ENCODE peak calls at places on chromosomes 12 and 14, in six cellular contexts. T is NCI-H1105 treated with DMSO at 0.1 percent for 48 hours; K is posterior vena cava; I is activated T-cell treated with anti-CD3 and anti-CD28 coated beads, Interleukin-2, amount 50 U/mL, for 48 hours; V is ureter; Y is CD8-positive, alpha-beta T cell. F is an unnamed sample.

GRCh38 chr12:81085832-81086231 is 8.0 kb downstream of the ACSS3 start:
- DNase-seq in T (no peak), K (no peak), I (no peak), Y (no peak), V (no peak), F (no peak)

GRCh38 chr12:122022393-122023338 is 982 bp downstream of the BCL7A start:
- DNase-seq in I (peak), K (no peak), V (no peak), T (peak), Y (no peak), F (peak)

GRCh38 chr12:43964966-43965365 is 129.1 kb downstream of the TMEM117 start:
- DNase-seq in V (no peak), I (no peak), Y (no peak), K (no peak), T (no peak), F (no peak)

GRCh38 chr12:70317781-70318180 is 48.3 kb upstream of the KCNMB4 start:
- DNase-seq in I (no peak), K (no peak), Y (no peak), T (no peak), V (no peak), F (no peak)

GRCh38 chr12:122276242-122276641 is 9.9 kb upstream of the VPS33A start:
- DNase-seq in T (no peak), V (no peak), Y (no peak), I (no peak), K (no peak), F (no peak)

GRCh38 chr14:67987596-67987995 is 168.0 kb downstream of the RAD51B start:
- DNase-seq in V (no peak), K (no peak), T (no peak), I (no peak), Y (no peak), F (peak)

GRCh38 chr12:67451206-67451605 is 182.0 kb downstream of the CAND1 start:
- DNase-seq in I (no peak), V (no peak), T (no peak), Y (no peak), K (no peak), F (no peak)

GRCh38 chr14:71250791-71251190 is 343.5 kb downstream of the PCNX1 start:
- DNase-seq in Y (no peak), K (no peak), V (no peak), T (no peak), I (no peak), F (no peak)

GRCh38 chr14:72544615-72545387 is 349.1 kb downstream of the DPF3 start:
- DNase-seq in T (no peak), Y (no peak), I (no peak), K (no peak), V (no peak), F (no peak)

GRCh38 chr12:73341559-73342247 is 1069.5 kb downstream of the TRHDE start:
- DNase-seq in K (no peak), I (no peak), Y (no peak), V (no peak), T (no peak), F (no peak)

GRCh38 chr12:48334807-48335206 is 15.9 kb downstream of the ZNF641 start:
- DNase-seq in V (no peak), I (no peak), T (no peak), Y (no peak), K (no peak), F (no peak)

GRCh38 chr12:49652921-49653520 is 29.7 kb downstream of the PRPF40B start:
- DNase-seq in T (no peak), Y (no peak), V (no peak), I (no peak), K (no peak), F (no peak)

GRCh38 chr12:7959278-7960063 is 23.5 kb upstream of the SLC2A3 start:
- DNase-seq in I (peak), T (no peak), V (no peak), Y (peak), K (no peak), F (no peak)

GRCh38 chr12:79006306-79006705 is 141.7 kb downstream of the SYT1 start:
- DNase-seq in I (no peak), T (no peak), Y (no peak), V (no peak), K (no peak), F (peak)

GRCh38 chr12:121794532-121795028 is 1.1 kb upstream of the RHOF start:
- DNase-seq in V (peak), T (no peak), K (peak), I (no peak), Y (no peak), F (peak)

GRCh38 chr12:29157486-29157946 is 8.4 kb downstream of the FAR2 start:
- DNase-seq in V (no peak), T (no peak), K (no peak), I (no peak), Y (no peak), F (no peak)

GRCh38 chr12:4116251-4117111 is 157.1 kb upstream of the CCND2 start:
- DNase-seq in V (no peak), K (peak), T (no peak), Y (no peak), I (no peak), F (peak)

GRCh38 chr12:87336814-87337336 is 692.3 kb downstream of the C12orf50 start:
- DNase-seq in T (no peak), K (no peak), I (no peak), V (no peak), Y (no peak), F (no peak)

GRCh38 chr12:77229640-77230442 is 164.5 kb upstream of the E2F7 start:
- DNase-seq in Y (no peak), I (no peak), V (no peak), K (no peak), T (peak), F (no peak)

GRCh38 chr14:43135877-43136411 is 1371.1 kb downstream of the FSCB start:
- DNase-seq in I (no peak), Y (no peak), T (no peak), K (peak), V (no peak), F (no peak)

F was measured in AG20443.